ENCODE peak calls at places on chromosomes 11 and 22, in five cellular contexts. One of them, this sample, is unnamed.
A peak's percentile ranks its signal among the peaks of the same experiment; 100 is the strongest.

GRCh38 chr22:46753360-46753759 is 9.1 kb upstream of the TBC1D22A start:
- DNase-seq in effector memory CD4-positive, alpha-beta T cell: no peak
- DNase-seq in GM23248: no peak
- DNase-seq in brain microvascular endothelial cell: no peak
- DNase-seq in H1: no peak
- DNase-seq in this sample: no peak

GRCh38 chr22:36769541-36769940 is 6.4 kb downstream of the IFT27 start:
- DNase-seq in effector memory CD4-positive, alpha-beta T cell: no peak
- DNase-seq in GM23248: no peak
- DNase-seq in brain microvascular endothelial cell: no peak
- DNase-seq in H1: no peak
- DNase-seq in this sample: no peak

GRCh38 chr11:3123761-3124733 is 41.1 kb downstream of the OSBPL5 start:
- DNase-seq in effector memory CD4-positive, alpha-beta T cell: no peak
- DNase-seq in GM23248: peak; percentile 99
- DNase-seq in brain microvascular endothelial cell: peak; percentile 92
- DNase-seq in H1: no peak
- DNase-seq in this sample: no peak

GRCh38 chr22:49751318-49751967 is 76.2 kb downstream of the BRD1 start:
- DNase-seq in effector memory CD4-positive, alpha-beta T cell: no peak
- DNase-seq in GM23248: no peak
- DNase-seq in brain microvascular endothelial cell: no peak
- DNase-seq in H1: no peak
- DNase-seq in this sample: no peak

GRCh38 chr11:66317766-66318575 is 1.1 kb upstream of the CD248 start:
- DNase-seq in effector memory CD4-positive, alpha-beta T cell: no peak
- DNase-seq in GM23248: peak; percentile 92
- DNase-seq in brain microvascular endothelial cell: peak; percentile 75
- DNase-seq in H1: no peak
- DNase-seq in this sample: no peak

GRCh38 chr22:20080776-20081654 is 974 bp downstream of the DGCR8 start:
- DNase-seq in effector memory CD4-positive, alpha-beta T cell: no peak
- DNase-seq in GM23248: peak; percentile 90
- DNase-seq in brain microvascular endothelial cell: peak; percentile 38
- DNase-seq in H1: peak; percentile 31
- DNase-seq in this sample: no peak

GRCh38 chr11:30016588-30017363 is at the start of gene KCNA4:
- DNase-seq in effector memory CD4-positive, alpha-beta T cell: no peak
- DNase-seq in GM23248: peak; percentile 38
- DNase-seq in brain microvascular endothelial cell: no peak
- DNase-seq in H1: no peak
- DNase-seq in this sample: no peak

GRCh38 chr11:23359297-23359696 is 499.0 kb upstream of the CCDC179 start:
- DNase-seq in effector memory CD4-positive, alpha-beta T cell: no peak
- DNase-seq in GM23248: peak; percentile 72
- DNase-seq in brain microvascular endothelial cell: peak; percentile 86
- DNase-seq in H1: no peak
- DNase-seq in this sample: no peak

GRCh38 chr22:50032109-50032871 is 19.7 kb upstream of the IL17REL start:
- DNase-seq in effector memory CD4-positive, alpha-beta T cell: no peak
- DNase-seq in GM23248: no peak
- DNase-seq in brain microvascular endothelial cell: no peak
- DNase-seq in H1: no peak
- DNase-seq in this sample: no peak

GRCh38 chr11:35418847-35419712 is at the start of gene SLC1A2:
- DNase-seq in effector memory CD4-positive, alpha-beta T cell: no peak
- DNase-seq in GM23248: peak; percentile 71
- DNase-seq in brain microvascular endothelial cell: no peak
- DNase-seq in H1: no peak
- DNase-seq in this sample: no peak

GRCh38 chr11:3155691-3156258 is 9.3 kb downstream of the OSBPL5 start:
- DNase-seq in effector memory CD4-positive, alpha-beta T cell: no peak
- DNase-seq in GM23248: peak; percentile 84
- DNase-seq in brain microvascular endothelial cell: no peak
- DNase-seq in H1: no peak
- DNase-seq in this sample: no peak

GRCh38 chr11:98183034-98183433 is 837.7 kb upstream of the CNTN5 start:
- DNase-seq in effector memory CD4-positive, alpha-beta T cell: no peak
- DNase-seq in GM23248: no peak
- DNase-seq in brain microvascular endothelial cell: no peak
- DNase-seq in H1: no peak
- DNase-seq in this sample: no peak

GRCh38 chr11:75959540-75959939 is 144.5 kb downstream of the UVRAG start:
- DNase-seq in effector memory CD4-positive, alpha-beta T cell: no peak
- DNase-seq in GM23248: no peak
- DNase-seq in brain microvascular endothelial cell: no peak
- DNase-seq in H1: no peak
- DNase-seq in this sample: no peak

GRCh38 chr11:12172493-12173013 is 62.2 kb downstream of the MICAL2 start:
- DNase-seq in effector memory CD4-positive, alpha-beta T cell: no peak
- DNase-seq in GM23248: no peak
- DNase-seq in brain microvascular endothelial cell: no peak
- DNase-seq in H1: no peak
- DNase-seq in this sample: no peak

GRCh38 chr11:119843760-119844330 is 114.8 kb upstream of the NECTIN1 start:
- DNase-seq in effector memory CD4-positive, alpha-beta T cell: no peak
- DNase-seq in GM23248: peak; percentile 49
- DNase-seq in brain microvascular endothelial cell: no peak
- DNase-seq in H1: no peak
- DNase-seq in this sample: no peak

GRCh38 chr11:86519064-86519911 is 144.6 kb downstream of the CCDC81 start:
- DNase-seq in effector memory CD4-positive, alpha-beta T cell: no peak
- DNase-seq in GM23248: peak; percentile 79
- DNase-seq in brain microvascular endothelial cell: peak; percentile 74
- DNase-seq in H1: no peak
- DNase-seq in this sample: no peak

GRCh38 chr11:9025101-9025850 is 21.5 kb upstream of the NRIP3 start:
- DNase-seq in effector memory CD4-positive, alpha-beta T cell: no peak
- DNase-seq in GM23248: no peak
- DNase-seq in brain microvascular endothelial cell: no peak
- DNase-seq in H1: no peak
- DNase-seq in this sample: no peak

GRCh38 chr22:29871684-29872083 is 11.3 kb upstream of the MTMR3 start:
- DNase-seq in effector memory CD4-positive, alpha-beta T cell: no peak
- DNase-seq in GM23248: no peak
- DNase-seq in brain microvascular endothelial cell: no peak
- DNase-seq in H1: no peak
- DNase-seq in this sample: no peak

GRCh38 chr11:64028398-64029115 is 7.2 kb upstream of the FLRT1 start:
- DNase-seq in effector memory CD4-positive, alpha-beta T cell: no peak
- DNase-seq in GM23248: peak; percentile 17
- DNase-seq in brain microvascular endothelial cell: no peak
- DNase-seq in H1: peak; percentile 68
- DNase-seq in this sample: no peak

GRCh38 chr11:105718641-105719040 is 108.8 kb downstream of the GRIA4 start:
- DNase-seq in effector memory CD4-positive, alpha-beta T cell: no peak
- DNase-seq in GM23248: no peak
- DNase-seq in brain microvascular endothelial cell: no peak
- DNase-seq in H1: no peak
- DNase-seq in this sample: no peak

GRCh38 chr11:72617080-72617744 is 57.0 kb downstream of the PDE2A start:
- DNase-seq in effector memory CD4-positive, alpha-beta T cell: no peak
- DNase-seq in GM23248: peak; percentile 48
- DNase-seq in brain microvascular endothelial cell: peak; percentile 16
- DNase-seq in H1: no peak
- DNase-seq in this sample: no peak

GRCh38 chr11:74388678-74389327 is 9.4 kb downstream of the PGM2L1 start:
- DNase-seq in effector memory CD4-positive, alpha-beta T cell: no peak
- DNase-seq in GM23248: peak; percentile 72
- DNase-seq in brain microvascular endothelial cell: peak; percentile 17
- DNase-seq in H1: no peak
- DNase-seq in this sample: no peak

GRCh38 chr11:99368579-99368978 is 347.8 kb downstream of the CNTN5 start:
- DNase-seq in effector memory CD4-positive, alpha-beta T cell: no peak
- DNase-seq in GM23248: peak; percentile 34
- DNase-seq in brain microvascular endothelial cell: peak; percentile 40
- DNase-seq in H1: no peak
- DNase-seq in this sample: no peak

GRCh38 chr11:95711162-95711944 is 78.2 kb downstream of the FAM76B start:
- DNase-seq in effector memory CD4-positive, alpha-beta T cell: no peak
- DNase-seq in GM23248: peak; percentile 72
- DNase-seq in brain microvascular endothelial cell: peak; percentile 59
- DNase-seq in H1: no peak
- DNase-seq in this sample: no peak

GRCh38 chr11:96827164-96827563 is 437.4 kb downstream of the JRKL start:
- DNase-seq in effector memory CD4-positive, alpha-beta T cell: no peak
- DNase-seq in GM23248: peak; percentile 31
- DNase-seq in brain microvascular endothelial cell: no peak
- DNase-seq in H1: peak; percentile 2
- DNase-seq in this sample: no peak

GRCh38 chr11:12205330-12205729 is 94.9 kb downstream of the MICAL2 start:
- DNase-seq in effector memory CD4-positive, alpha-beta T cell: no peak
- DNase-seq in GM23248: peak; percentile 84
- DNase-seq in brain microvascular endothelial cell: no peak
- DNase-seq in H1: no peak
- DNase-seq in this sample: no peak

GRCh38 chr22:29336751-29337490 is 21.4 kb upstream of the RASL10A start:
- DNase-seq in effector memory CD4-positive, alpha-beta T cell: no peak
- DNase-seq in GM23248: no peak
- DNase-seq in brain microvascular endothelial cell: no peak
- DNase-seq in H1: no peak
- DNase-seq in this sample: no peak

GRCh38 chr22:19043111-19044085 is 78.8 kb downstream of the DGCR2 start:
- DNase-seq in effector memory CD4-positive, alpha-beta T cell: no peak
- DNase-seq in GM23248: peak; percentile 80
- DNase-seq in brain microvascular endothelial cell: no peak
- DNase-seq in H1: no peak
- DNase-seq in this sample: no peak

GRCh38 chr22:19044381-19044780 is 77.8 kb downstream of the DGCR2 start:
- DNase-seq in effector memory CD4-positive, alpha-beta T cell: no peak
- DNase-seq in GM23248: no peak
- DNase-seq in brain microvascular endothelial cell: no peak
- DNase-seq in H1: no peak
- DNase-seq in this sample: no peak

GRCh38 chr22:19041403-19042074 is 80.7 kb downstream of the DGCR2 start:
- DNase-seq in effector memory CD4-positive, alpha-beta T cell: no peak
- DNase-seq in GM23248: no peak
- DNase-seq in brain microvascular endothelial cell: no peak
- DNase-seq in H1: no peak
- DNase-seq in this sample: no peak

GRCh38 chr22:19040581-19041402 is 81.4 kb downstream of the DGCR2 start:
- DNase-seq in effector memory CD4-positive, alpha-beta T cell: no peak
- DNase-seq in GM23248: no peak
- DNase-seq in brain microvascular endothelial cell: no peak
- DNase-seq in H1: no peak
- DNase-seq in this sample: no peak

GRCh38 chr22:19042285-19043110 is 79.7 kb downstream of the DGCR2 start:
- DNase-seq in effector memory CD4-positive, alpha-beta T cell: no peak
- DNase-seq in GM23248: no peak
- DNase-seq in brain microvascular endothelial cell: no peak
- DNase-seq in H1: no peak
- DNase-seq in this sample: no peak
- H3K36me3 ChIP-seq in effector memory CD4-positive, alpha-beta T cell: peaks cover 88% of the 10 kb centered on the region
- H3K36me3 ChIP-seq in GM23248: peaks cover 9% of the 10 kb centered on the region
- H3K36me3 ChIP-seq in brain microvascular endothelial cell: peaks cover 50% of the 10 kb centered on the region
- H3K36me3 ChIP-seq in H1: peaks cover 26% of the 10 kb centered on the region
- H3K36me3 ChIP-seq in this sample: peaks cover 76% of the 10 kb centered on the region

DNA sequence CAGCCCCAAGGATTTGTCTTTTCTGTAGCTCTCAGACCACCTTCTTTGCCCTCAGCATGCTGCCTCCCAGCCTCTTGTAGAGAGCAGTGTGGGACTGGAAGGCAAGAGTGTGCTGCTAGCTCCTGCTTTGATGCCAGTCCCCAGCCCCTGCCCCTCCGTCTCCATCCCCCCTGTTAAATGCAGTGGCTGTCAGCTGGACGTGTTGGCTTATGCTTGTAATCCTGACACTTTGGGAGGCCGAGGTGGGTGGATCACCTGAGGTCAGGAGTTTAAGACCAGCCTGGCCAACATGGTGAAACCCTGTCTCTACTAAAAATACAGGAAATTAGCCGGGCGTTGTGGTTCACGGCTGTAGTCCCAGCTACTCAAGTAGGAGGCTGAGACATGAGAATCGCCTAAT is 15.5 kb downstream of the SNRPD3 start:
- DNase-seq in effector memory CD4-positive, alpha-beta T cell: no peak
- DNase-seq in GM23248: no peak
- DNase-seq in brain microvascular endothelial cell: no peak
- DNase-seq in H1: no peak
- DNase-seq in this sample: no peak
- H3K36me3 ChIP-seq in effector memory CD4-positive, alpha-beta T cell: peaks cover 65% of the 10 kb centered on the region
- H3K36me3 ChIP-seq in GM23248: peaks cover 36% of the 10 kb centered on the region
- H3K36me3 ChIP-seq in brain microvascular endothelial cell: peaks cover 42% of the 10 kb centered on the region
- H3K36me3 ChIP-seq in H1: peaks cover 49% of the 10 kb centered on the region
- H3K36me3 ChIP-seq in this sample: peaks cover 14% of the 10 kb centered on the region

DNA sequence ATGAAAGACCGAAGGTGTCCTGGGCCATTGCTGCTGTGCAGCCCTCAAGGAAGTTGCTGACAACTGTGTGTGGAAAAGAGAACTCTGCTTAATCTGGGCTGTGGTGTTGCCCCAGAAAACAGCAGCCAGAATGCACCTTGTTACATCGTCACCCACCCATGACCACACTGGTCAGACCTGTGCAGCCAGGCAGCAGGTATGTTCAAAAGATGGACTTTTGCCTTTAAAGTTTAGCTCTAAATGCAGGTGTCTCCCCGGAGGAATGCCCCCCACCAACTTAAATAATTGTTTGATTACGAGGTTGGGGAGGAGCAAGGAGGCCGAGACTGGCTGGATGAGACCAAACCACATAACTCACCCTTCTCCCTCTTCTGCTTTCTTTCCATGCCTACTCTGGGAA is 15.3 kb upstream of the POLA2 start:
- DNase-seq in effector memory CD4-positive, alpha-beta T cell: no peak
- DNase-seq in GM23248: no peak
- DNase-seq in brain microvascular endothelial cell: no peak
- DNase-seq in H1: no peak
- DNase-seq in this sample: no peak
- H3K36me3 ChIP-seq in effector memory CD4-positive, alpha-beta T cell: no peaks in the 10 kb centered on the region
- H3K36me3 ChIP-seq in GM23248: no peaks in the 10 kb centered on the region
- H3K36me3 ChIP-seq in brain microvascular endothelial cell: no peaks in the 10 kb centered on the region
- H3K36me3 ChIP-seq in H1: no peaks in the 10 kb centered on the region
- H3K36me3 ChIP-seq in this sample: no peaks in the 10 kb centered on the region

GRCh38 chr11:34161361-34161760 is 55.9 kb downstream of the NAT10 start:
- DNase-seq in effector memory CD4-positive, alpha-beta T cell: no peak
- DNase-seq in GM23248: no peak
- DNase-seq in brain microvascular endothelial cell: no peak
- DNase-seq in H1: no peak
- DNase-seq in this sample: no peak
- H3K36me3 ChIP-seq in effector memory CD4-positive, alpha-beta T cell: no peaks in the 10 kb centered on the region
- H3K36me3 ChIP-seq in GM23248: no peaks in the 10 kb centered on the region
- H3K36me3 ChIP-seq in brain microvascular endothelial cell: peaks cover 7% of the 10 kb centered on the region
- H3K36me3 ChIP-seq in H1: no peaks in the 10 kb centered on the region
- H3K36me3 ChIP-seq in this sample: no peaks in the 10 kb centered on the region

GRCh38 chr11:125892994-125893393 is 5.5 kb downstream of the HYLS1 start:
- DNase-seq in effector memory CD4-positive, alpha-beta T cell: no peak
- DNase-seq in GM23248: no peak
- DNase-seq in brain microvascular endothelial cell: no peak
- DNase-seq in H1: no peak
- DNase-seq in this sample: no peak
- H3K36me3 ChIP-seq in effector memory CD4-positive, alpha-beta T cell: peaks cover 11% of the 10 kb centered on the region
- H3K36me3 ChIP-seq in GM23248: peaks cover 14% of the 10 kb centered on the region
- H3K36me3 ChIP-seq in brain microvascular endothelial cell: peaks cover 12% of the 10 kb centered on the region
- H3K36me3 ChIP-seq in H1: peaks cover 21% of the 10 kb centered on the region
- H3K36me3 ChIP-seq in this sample: no peaks in the 10 kb centered on the region